ENCODE peak calls at places on chromosomes 1 and 21, in ten cellular contexts. E is CD4-positive, alpha-beta T cell; S is HFF-Myc; P is cardiac muscle cell; A is OCI-LY7; K is lower leg skin; B is choroid plexus epithelial cell; T is GM12865; D is heart left ventricle; H is MM.1S. F is an unnamed sample.
A peak's percentile ranks its signal among the peaks of the same experiment; 100 is the strongest.

GRCh38 chr1:31584869-31585735 is 8.8 kb downstream of the TINAGL1 start:
- DNase-seq in E (no peak), S (no peak), P (no peak), A (no peak), K (peak; percentile 85), B (no peak), T (no peak), D (no peak), H (no peak), F (peak; percentile 14)

GRCh38 chr1:204266504-204267034 is 52.8 kb upstream of the GOLT1A start:
- DNase-seq in E (no peak), S (no peak), P (no peak), A (no peak), K (no peak), B (no peak), T (no peak), D (no peak), H (no peak), F (no peak)

GRCh38 chr1:242185728-242186127 is 186.8 kb upstream of the MAP1LC3C start:
- DNase-seq in E (no peak), S (no peak), P (no peak), A (no peak), K (no peak), B (no peak), T (peak; percentile 66), D (no peak), H (no peak), F (no peak)

GRCh38 chr1:11563560-11564069 is 84.7 kb downstream of the DISP3 start:
- DNase-seq in E (no peak), S (no peak), P (peak; percentile 4), A (peak; percentile 71), K (no peak), B (peak; percentile 7), T (peak; percentile 4), D (no peak), H (peak; percentile 58), F (no peak)

GRCh38 chr1:160400284-160400645 is at the start of gene VANGL2:
- DNase-seq in E (peak; percentile 24), S (no peak), P (peak; percentile 86), A (peak; percentile 65), K (peak; percentile 93), B (peak; percentile 49), T (peak; percentile 45), D (peak; percentile 80), H (peak; percentile 5), F (peak; percentile 74)

GRCh38 chr1:31954607-31955283 is 16.6 kb upstream of the PTP4A2 start:
- DNase-seq in E (no peak), S (peak; percentile 86), P (peak; percentile 99), A (no peak), K (peak; percentile 96), B (peak; percentile 99), T (no peak), D (peak; percentile 87), H (no peak), F (no peak)

GRCh38 chr1:58108783-58109182 is 437.7 kb downstream of the OMA1 start:
- DNase-seq in E (no peak), S (no peak), P (no peak), A (no peak), K (no peak), B (no peak), T (peak; percentile 63), D (no peak), H (no peak), F (no peak)

GRCh38 chr1:184387871-184388670 is 1.2 kb downstream of the C1orf21 start:
- DNase-seq in E (no peak), S (no peak), P (peak; percentile 58), A (no peak), K (peak; percentile 88), B (peak; percentile 58), T (peak; percentile 24), D (peak; percentile 45), H (peak; percentile 68), F (no peak)

GRCh38 chr1:215458084-215458483 is 109.0 kb upstream of the KCTD3 start:
- DNase-seq in E (no peak), S (no peak), P (no peak), A (no peak), K (no peak), B (no peak), T (no peak), D (no peak), H (no peak), F (no peak)

GRCh38 chr1:239987103-239987745 is 104.5 kb upstream of the FMN2 start:
- DNase-seq in E (no peak), S (no peak), P (peak; percentile 53), A (peak; percentile 35), K (no peak), B (peak; percentile 71), T (peak; percentile 41), D (no peak), H (peak; percentile 63), F (no peak)

GRCh38 chr1:66925944-66926343 is 1.2 kb downstream of the MIER1 start:
- DNase-seq in E (no peak), S (no peak), P (no peak), A (peak; percentile 51), K (no peak), B (peak; percentile 20), T (no peak), D (no peak), H (peak; percentile 27), F (no peak)

GRCh38 chr21:46151989-46152938 is 3.1 kb downstream of the FTCD start:
- DNase-seq in E (no peak), S (no peak), P (no peak), A (no peak), K (peak; percentile 78), B (no peak), T (no peak), D (peak; percentile 5), H (no peak), F (peak; percentile 7)

GRCh38 chr1:3858231-3858981 is 1.1 kb downstream of the DFFB start:
- DNase-seq in E (no peak), S (peak; percentile 10), P (peak; percentile 39), A (peak; percentile 51), K (no peak), B (peak; percentile 64), T (peak; percentile 44), D (no peak), H (no peak), F (no peak)

GRCh38 chr1:247330548-247331171 is 1.0 kb downstream of the ZNF496 start:
- DNase-seq in E (no peak), S (no peak), P (no peak), A (no peak), K (no peak), B (no peak), T (no peak), D (no peak), H (no peak), F (no peak)

GRCh38 chr1:69673301-69673700 is 105.6 kb downstream of the LRRC7 start:
- DNase-seq in E (no peak), S (no peak), P (peak; percentile 4), A (no peak), K (no peak), B (peak; percentile 20), T (no peak), D (no peak), H (no peak), F (no peak)

GRCh38 chr1:245124644-245125043 is 30.1 kb upstream of the KIF26B start:
- DNase-seq in E (no peak), S (no peak), P (no peak), A (no peak), K (no peak), B (no peak), T (no peak), D (no peak), H (no peak), F (no peak)

GRCh38 chr1:59414406-59415133 is 117.7 kb downstream of the FGGY start:
- DNase-seq in E (no peak), S (peak; percentile 61), P (peak; percentile 74), A (no peak), K (no peak), B (peak; percentile 47), T (no peak), D (peak; percentile 16), H (no peak), F (no peak)

GRCh38 chr1:177289532-177289931 is 118.8 kb downstream of the BRINP2 start:
- DNase-seq in E (no peak), S (no peak), P (no peak), A (no peak), K (no peak), B (no peak), T (no peak), D (no peak), H (no peak), F (no peak)

GRCh38 chr1:101509370-101509769 is 272.6 kb downstream of the S1PR1 start:
- DNase-seq in E (no peak), S (no peak), P (no peak), A (no peak), K (no peak), B (no peak), T (no peak), D (peak; percentile 8), H (no peak), F (no peak)

GRCh38 chr1:41599912-41600311 is 115.4 kb upstream of the EDN2 start:
- DNase-seq in E (no peak), S (no peak), P (peak; percentile 49), A (no peak), K (no peak), B (peak; percentile 66), T (no peak), D (no peak), H (no peak), F (no peak)
- TF ChIP-seq CTCF in E (no peak), S (peak; percentile 67), P (peak; percentile 70), A (no peak), K (no peak), B (peak; percentile 76), T (no peak), D (peak; percentile 44), H (peak; percentile 10), F (no peak)

GRCh38 chr21:21436012-21436545 is 437.9 kb downstream of the NCAM2 start:
- DNase-seq in E (no peak), S (no peak), P (peak; percentile 39), A (no peak), K (no peak), B (peak; percentile 54), T (no peak), D (no peak), H (no peak), F (no peak)

GRCh38 chr21:21439761-21440160 is 441.6 kb downstream of the NCAM2 start:
- DNase-seq in E (no peak), S (no peak), P (peak; percentile 21), A (no peak), K (no peak), B (no peak), T (no peak), D (no peak), H (no peak), F (no peak)

GRCh38 chr21:21434944-21435343 is 436.7 kb downstream of the NCAM2 start:
- DNase-seq in E (no peak), S (no peak), P (no peak), A (no peak), K (no peak), B (no peak), T (no peak), D (no peak), H (no peak), F (no peak)
- TF ChIP-seq CTCF in E (no peak), S (no peak), P (no peak), A (no peak), K (no peak), B (no peak), T (no peak), D (no peak), H (no peak), F (no peak)

GRCh38 chr1:199083680-199084079 is 444.8 kb downstream of the PTPRC start:
- DNase-seq in E (no peak), S (no peak), P (peak; percentile 38), A (no peak), K (no peak), B (peak; percentile 58), T (no peak), D (no peak), H (no peak), F (no peak)
- TF ChIP-seq CTCF in E (no peak), S (no peak), P (no peak), A (no peak), K (no peak), B (no peak), T (no peak), D (no peak), H (no peak), F (no peak)

GRCh38 chr21:36035381-36035791 is 24.9 kb downstream of the SETD4 start:
- DNase-seq in E (no peak), S (no peak), P (no peak), A (no peak), K (no peak), B (no peak), T (no peak), D (no peak), H (no peak), F (no peak)
- TF ChIP-seq CTCF in E (no peak), S (no peak), P (no peak), A (no peak), K (no peak), B (no peak), T (no peak), D (no peak), H (no peak), F (no peak)

F was measured in activated B cell treated with CpG ODN at 0.5 μM for 24 hours.